ENCODE peak calls at places on chromosomes 16 and 17, in six cellular contexts. C is AG04450; Z is AG10803; X is lower lobe of right lung; N is GM12865; I is CD4-positive, alpha-beta T cell. L is an unnamed sample.

GRCh38 chr17:42809250-42809649 is 10.6 kb downstream of the CNTD1 start:
- DNase-seq in Z (peak), X (no peak), N (no peak), I (no peak), C (peak), L (peak)

GRCh38 chr17:13736915-13737314 is 135.2 kb upstream of the HS3ST3A1 start:
- DNase-seq in N (no peak), X (no peak), C (peak), I (no peak), Z (peak), L (peak)

GRCh38 chr17:42018339-42018738 is 1.1 kb upstream of the DNAJC7 start:
- DNase-seq in X (no peak), I (no peak), N (no peak), Z (no peak), C (no peak), L (no peak)

GRCh38 chr16:4152267-4152666 is 36.0 kb upstream of the ADCY9 start:
- DNase-seq in Z (no peak), C (no peak), I (no peak), N (no peak), X (no peak), L (no peak)

GRCh38 chr16:610513-611381 is 20.0 kb upstream of the WFIKKN1 start:
- DNase-seq in N (no peak), C (no peak), X (peak), Z (no peak), I (peak), L (no peak)

GRCh38 chr17:1509255-1509943 is 7.0 kb downstream of the INPP5K start:
- DNase-seq in X (no peak), N (no peak), I (no peak), Z (no peak), C (no peak), L (peak)

GRCh38 chr17:17922198-17922901 is 49.9 kb downstream of the TOM1L2 start:
- DNase-seq in N (no peak), X (no peak), Z (no peak), I (no peak), C (no peak), L (no peak)

GRCh38 chr16:1781758-1782407 is 488 bp downstream of the SPSB3 start:
- DNase-seq in X (no peak), I (no peak), C (no peak), Z (no peak), N (peak), L (no peak)

GRCh38 chr16:31179153-31179746 is 689 bp upstream of the FUS start:
- DNase-seq in I (no peak), N (no peak), Z (no peak), C (no peak), X (no peak), L (no peak)

GRCh38 chr17:61411114-61411943 is 11.7 kb downstream of the TBX2 start:
- DNase-seq in N (no peak), Z (peak), X (peak), I (no peak), C (no peak), L (peak)

GRCh38 chr16:89123001-89123830 is 29.6 kb downstream of the ACSF3 start:
- DNase-seq in C (no peak), X (peak), N (no peak), Z (no peak), I (no peak), L (no peak)

GRCh38 chr17:73359987-73360410 is 48.2 kb upstream of the CDC42EP4 start:
- DNase-seq in C (no peak), Z (no peak), N (no peak), I (no peak), X (peak), L (no peak)

GRCh38 chr17:53032861-53033271 is 789.9 kb upstream of the KIF2B start:
- DNase-seq in Z (no peak), N (peak), X (no peak), C (no peak), I (no peak), L (no peak)

GRCh38 chr16:59045496-59045895 is 311.4 kb upstream of the GOT2 start:
- DNase-seq in C (no peak), N (no peak), Z (peak), I (no peak), X (no peak), L (peak)

GRCh38 chr17:57257911-57258885 is 1.9 kb downstream of the MSI2 start:
- DNase-seq in X (no peak), I (no peak), Z (no peak), C (no peak), N (no peak), L (no peak)

GRCh38 chr17:9230346-9230745 is 209.0 kb downstream of the NTN1 start:
- DNase-seq in C (no peak), I (no peak), X (no peak), Z (peak), N (no peak), L (peak)

GRCh38 chr17:9229826-9230201 is 208.5 kb downstream of the NTN1 start:
- DNase-seq in I (no peak), Z (no peak), C (no peak), X (no peak), N (no peak), L (no peak)

GRCh38 chr17:9229160-9229825 is 208.0 kb downstream of the NTN1 start:
- DNase-seq in N (no peak), Z (no peak), X (no peak), I (no peak), C (no peak), L (no peak)

GRCh38 chr17:9227819-9228407 is 206.6 kb downstream of the NTN1 start:
- DNase-seq in X (no peak), C (no peak), Z (no peak), N (no peak), I (no peak), L (no peak)

DNA sequence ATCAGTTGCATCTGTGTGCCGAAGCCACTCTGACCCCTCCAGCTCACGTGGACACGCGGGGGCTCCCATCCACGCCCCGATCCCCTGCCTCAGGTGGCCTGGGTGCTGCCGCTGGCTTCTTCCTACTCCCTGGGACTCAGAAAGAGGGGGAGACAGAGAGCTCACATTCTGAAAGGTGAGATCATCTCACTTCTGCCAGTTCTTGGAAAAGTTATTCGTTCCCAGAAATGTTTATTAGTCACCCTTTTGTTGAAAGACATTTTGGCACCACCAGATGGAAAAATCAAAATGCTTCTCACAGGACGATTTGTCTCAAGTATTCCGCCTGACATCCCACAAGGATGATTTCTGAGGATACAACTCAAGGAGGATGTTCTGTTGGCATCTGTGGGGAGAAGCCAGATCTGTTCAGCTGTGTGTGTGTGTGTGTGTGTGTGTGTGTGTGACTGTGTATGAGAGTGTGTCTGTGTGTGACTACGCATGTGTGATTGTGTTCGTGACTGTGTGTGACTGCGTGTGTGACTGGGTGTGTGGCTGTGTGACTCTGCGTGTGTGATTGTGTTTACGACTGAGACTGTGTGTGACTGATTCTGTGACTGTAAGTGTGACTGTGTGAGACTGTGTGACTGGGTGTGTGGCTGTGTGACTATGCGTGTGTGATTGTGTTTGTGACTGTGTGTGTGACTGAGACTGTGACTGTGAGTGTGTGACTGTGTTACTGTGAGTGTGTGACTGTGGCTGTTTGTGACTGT is 207.3 kb downstream of the NTN1 start:
- DNase-seq in X (no peak), Z (peak), N (no peak), C (peak), I (no peak), L (peak)
- TF ChIP-seq CTCF in X (no peak), Z (peak), N (no peak), C (no peak), I (no peak), L (peak)

DNA sequence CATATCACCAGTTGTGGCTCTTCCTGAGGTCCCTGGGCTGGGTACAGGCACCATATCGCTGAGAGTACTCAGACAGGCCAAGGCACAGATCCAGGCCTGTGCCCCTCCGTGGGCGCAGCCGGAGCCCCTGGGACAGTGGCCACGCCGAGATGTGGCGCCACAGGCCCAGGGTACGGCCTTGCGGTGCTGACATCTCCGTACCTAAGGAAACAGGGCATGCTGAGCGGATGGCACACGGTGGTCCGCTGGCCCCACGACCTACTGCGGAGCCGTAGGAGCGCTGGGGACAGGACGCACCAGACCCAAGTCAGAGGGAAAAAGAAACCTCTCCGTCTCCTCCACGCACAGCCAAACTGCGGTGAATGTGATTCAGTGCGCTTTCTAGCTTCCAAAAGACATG is 26.5 kb downstream of the NDUFAF8 start:
- DNase-seq in C (no peak), I (no peak), X (no peak), Z (no peak), N (no peak), L (no peak)
- TF ChIP-seq CTCF in C (no peak), I (no peak), X (no peak), Z (no peak), N (no peak), L (no peak)

GRCh38 chr16:55444754-55445485 is 34.1 kb upstream of the MMP2 start:
- DNase-seq in I (no peak), C (no peak), X (peak), N (peak), Z (no peak), L (no peak)

GRCh38 chr16:55443855-55444254 is 35.1 kb upstream of the MMP2 start:
- DNase-seq in N (peak), I (no peak), C (no peak), X (no peak), Z (no peak), L (no peak)

GRCh38 chr16:55447231-55447630 is 31.8 kb upstream of the MMP2 start:
- DNase-seq in I (no peak), N (no peak), C (no peak), X (no peak), Z (no peak), L (no peak)

GRCh38 chr16:55439101-55439690 is 39.8 kb upstream of the MMP2 start:
- DNase-seq in I (no peak), C (no peak), Z (peak), X (no peak), N (no peak), L (no peak)

DNA sequence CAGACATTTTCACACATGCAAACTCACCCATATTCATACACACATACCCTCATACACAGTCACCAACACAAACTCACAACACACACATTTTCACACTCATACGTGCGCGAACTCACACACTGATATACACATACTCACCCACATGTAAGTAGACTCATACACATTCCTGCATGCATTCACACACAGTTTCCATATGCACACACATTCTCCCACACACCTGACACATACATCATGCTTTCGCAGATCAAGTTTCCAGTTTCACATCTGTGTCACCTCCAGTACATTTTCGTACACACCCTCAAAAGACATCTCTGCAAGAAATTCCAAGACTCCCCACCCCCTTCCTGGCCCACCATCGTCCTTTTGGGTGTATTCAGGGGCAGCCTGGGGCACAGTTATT is 35.6 kb upstream of the MMP2 start:
- DNase-seq in C (no peak), N (no peak), X (no peak), Z (no peak), I (no peak), L (no peak)
- TF ChIP-seq CTCF in C (no peak), N (no peak), X (no peak), Z (no peak), I (no peak), L (no peak)

GRCh38 chr17:2982854-2983636 is 80.4 kb downstream of the OR1D5 start:
- DNase-seq in C (peak), N (no peak), I (no peak), X (peak), Z (peak), L (peak)
- TF ChIP-seq CTCF in C (peak), N (no peak), I (no peak), X (peak), Z (peak), L (peak)

GRCh38 chr17:76887809-76888208 is 19.6 kb downstream of the MGAT5B start:
- DNase-seq in N (no peak), X (no peak), I (no peak), Z (no peak), C (no peak), L (no peak)
- TF ChIP-seq CTCF in N (no peak), X (no peak), I (no peak), Z (peak), C (peak), L (no peak)

L was measured in foreskin fibroblast.